ENCODE peak calls at places on chromosome 19, in four cellular contexts. M, G, K and R are unnamed samples.

GRCh38 chr19:610801-611505 is 21.3 kb downstream of the HCN2 start:
- DNase-seq in K (no peak), G (peak), M (no peak), R (no peak)

GRCh38 chr19:33273881-33274662 is 28.3 kb downstream of the CEBPA start:
- DNase-seq in G (no peak), M (peak), K (no peak), R (no peak)

GRCh38 chr19:32631381-32631780 is 43.6 kb downstream of the ANKRD27 start:
- DNase-seq in K (no peak), G (no peak), M (no peak), R (no peak)

GRCh38 chr19:45305007-45305406 is 17.7 kb downstream of the CKM start:
- DNase-seq in M (no peak), G (no peak), K (no peak), R (no peak)

GRCh38 chr19:40090256-40091204 is at the start of gene ZNF780A:
- DNase-seq in K (peak), G (peak), M (peak), R (peak)

GRCh38 chr19:34345934-34346333 is 19.1 kb upstream of the GPI start:
- DNase-seq in G (peak), K (no peak), M (peak), R (peak)

GRCh38 chr19:3184847-3185481 is 766 bp upstream of the NCLN start:
- DNase-seq in G (peak), K (no peak), M (no peak), R (peak)

GRCh38 chr19:36685835-36686234 is 1.6 kb upstream of the ZNF567 start:
- DNase-seq in K (no peak), M (no peak), G (no peak), R (no peak)

GRCh38 chr19:2083174-2083854 is 12.8 kb downstream of the MOB3A start:
- DNase-seq in M (no peak), K (no peak), G (no peak), R (no peak)

GRCh38 chr19:29538651-29539050 is 12.9 kb downstream of the VSTM2B start:
- DNase-seq in M (no peak), K (no peak), G (no peak), R (no peak)

GRCh38 chr19:48656840-48657474 is 11.0 kb upstream of the CA11 start:
- DNase-seq in M (no peak), G (no peak), K (no peak), R (no peak)

DNA sequence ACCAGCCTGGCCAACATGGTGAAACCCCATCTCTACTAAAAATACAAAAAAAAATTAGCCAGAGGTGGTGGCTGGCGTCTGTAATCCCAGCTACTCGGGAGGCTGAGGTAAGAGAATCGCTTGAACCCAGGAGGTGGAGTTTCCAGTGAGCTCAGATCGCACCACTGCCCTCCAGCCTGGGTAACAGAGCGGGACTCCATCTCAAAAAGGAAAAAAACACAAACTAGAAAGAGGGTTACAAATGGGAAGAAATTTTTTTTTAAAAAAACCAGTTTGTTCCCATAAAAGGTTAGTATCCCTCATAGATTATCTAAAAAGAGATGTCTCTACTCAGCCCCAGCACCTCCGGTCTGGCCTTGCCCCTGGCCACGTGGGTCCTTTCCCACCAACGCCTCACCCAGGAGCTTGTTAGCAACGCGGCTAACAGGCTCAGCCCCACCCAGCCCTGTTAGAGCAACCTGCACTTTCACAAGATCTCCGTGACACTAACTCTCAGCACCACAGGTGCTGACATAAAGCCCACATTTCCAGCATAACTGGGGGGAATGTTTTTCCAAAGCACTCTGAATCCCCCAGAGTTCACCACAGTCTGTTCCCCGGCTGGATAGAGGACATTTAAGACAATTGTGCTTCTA is 4.3 kb downstream of the DMKN start:
- DNase-seq in G (no peak), M (peak), K (peak), R (peak)
- TF ChIP-seq TARDBP in G (no peak), M (no peak), K (no peak), R (no peak)

GRCh38 chr19:41323023-41323422 is 13.1 kb downstream of the CCDC97 start:
- DNase-seq in G (no peak), M (no peak), K (no peak), R (no peak)
- TF ChIP-seq TARDBP in G (no peak), M (no peak), K (no peak), R (no peak)

DNA sequence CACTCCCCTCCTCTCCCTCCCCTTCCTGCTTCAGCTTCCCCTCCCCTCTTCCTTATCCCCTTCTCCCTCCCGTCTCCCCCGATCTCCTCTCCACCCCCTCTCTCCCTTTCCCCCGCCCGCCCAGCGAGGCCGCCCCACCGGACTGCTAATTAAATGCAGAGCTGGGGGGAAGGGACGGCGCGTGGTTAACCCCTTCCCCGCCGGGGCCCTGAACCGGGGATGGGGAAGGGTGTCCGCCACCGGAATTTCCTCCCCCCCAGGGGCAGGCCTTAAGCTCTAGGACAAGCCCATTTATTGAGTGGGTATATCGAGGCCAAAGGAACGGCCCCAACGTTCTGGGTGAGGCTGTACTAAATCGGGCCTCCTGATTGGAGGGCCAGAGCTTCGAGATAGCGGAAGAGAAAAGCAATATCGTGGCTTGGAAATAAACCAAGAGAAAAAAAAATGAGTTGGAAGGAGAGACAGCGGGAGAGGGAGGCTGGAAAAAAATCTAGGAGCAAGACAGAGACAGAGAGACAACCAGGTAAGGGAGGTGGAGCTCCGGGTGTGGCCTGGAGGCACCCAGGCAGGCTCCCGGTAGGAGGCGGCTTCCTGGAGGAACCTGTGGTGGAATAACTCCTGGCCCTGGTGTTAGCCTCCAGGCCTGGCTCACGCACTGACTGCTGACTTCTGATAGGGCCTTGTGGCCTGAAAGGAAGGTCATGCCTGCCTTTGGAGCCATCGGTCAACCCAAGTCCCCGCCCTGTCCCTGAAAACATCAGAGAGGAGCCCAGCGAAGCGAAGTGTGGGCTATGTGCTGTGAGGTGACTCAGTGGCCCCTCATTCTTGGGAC is 11.6 kb upstream of the JUND start:
- DNase-seq in M (peak), K (no peak), G (peak), R (peak)
- TF ChIP-seq TARDBP in M (peak), K (no peak), G (no peak), R (no peak)

GRCh38 chr19:54411033-54411432 is 4.2 kb upstream of the TTYH1 start:
- DNase-seq in K (no peak), M (no peak), G (no peak), R (no peak)

GRCh38 chr19:54405628-54406027 is 9.6 kb upstream of the TTYH1 start:
- DNase-seq in G (no peak), M (no peak), K (no peak), R (no peak)

GRCh38 chr19:54408627-54409026 is 6.6 kb upstream of the TTYH1 start:
- DNase-seq in G (no peak), K (no peak), M (no peak), R (no peak)

GRCh38 chr19:54403054-54403453 is 12.2 kb upstream of the TTYH1 start:
- DNase-seq in K (no peak), M (no peak), G (no peak), R (no peak)

GRCh38 chr19:54407780-54408179 is 7.5 kb upstream of the TTYH1 start:
- DNase-seq in K (no peak), G (no peak), M (no peak), R (no peak)
- TF ChIP-seq TARDBP in K (no peak), G (no peak), M (no peak), R (no peak)

GRCh38 chr19:15239337-15239949 is 7.2 kb upstream of the EPHX3 start:
- DNase-seq in K (no peak), G (no peak), M (no peak), R (no peak)
- TF ChIP-seq TARDBP in K (no peak), G (no peak), M (no peak), R (no peak)

GRCh38 chr19:14533450-14533849 is 4.1 kb downstream of the TECR start:
- DNase-seq in M (no peak), K (no peak), G (no peak), R (no peak)
- TF ChIP-seq TARDBP in M (no peak), K (no peak), G (no peak), R (no peak)

GRCh38 chr19:50836543-50837195 is 3.3 kb upstream of the KLK15 start:
- DNase-seq in M (no peak), G (no peak), K (no peak), R (no peak)

GRCh38 chr19:50833117-50833801 is at the start of gene KLK15:
- DNase-seq in M (no peak), K (no peak), G (no peak), R (no peak)

GRCh38 chr19:50833802-50834167 is 411 bp upstream of the KLK15 start:
- DNase-seq in K (no peak), G (no peak), M (no peak), R (no peak)

GRCh38 chr19:50835785-50836542 is 2.6 kb upstream of the KLK15 start:
- DNase-seq in M (peak), G (peak), K (peak), R (peak)

GRCh38 chr19:50835103-50835784 is 1.9 kb upstream of the KLK15 start:
- DNase-seq in G (no peak), M (no peak), K (no peak), R (no peak)
- TF ChIP-seq TARDBP in G (no peak), M (no peak), K (no peak), R (no peak)

DNA sequence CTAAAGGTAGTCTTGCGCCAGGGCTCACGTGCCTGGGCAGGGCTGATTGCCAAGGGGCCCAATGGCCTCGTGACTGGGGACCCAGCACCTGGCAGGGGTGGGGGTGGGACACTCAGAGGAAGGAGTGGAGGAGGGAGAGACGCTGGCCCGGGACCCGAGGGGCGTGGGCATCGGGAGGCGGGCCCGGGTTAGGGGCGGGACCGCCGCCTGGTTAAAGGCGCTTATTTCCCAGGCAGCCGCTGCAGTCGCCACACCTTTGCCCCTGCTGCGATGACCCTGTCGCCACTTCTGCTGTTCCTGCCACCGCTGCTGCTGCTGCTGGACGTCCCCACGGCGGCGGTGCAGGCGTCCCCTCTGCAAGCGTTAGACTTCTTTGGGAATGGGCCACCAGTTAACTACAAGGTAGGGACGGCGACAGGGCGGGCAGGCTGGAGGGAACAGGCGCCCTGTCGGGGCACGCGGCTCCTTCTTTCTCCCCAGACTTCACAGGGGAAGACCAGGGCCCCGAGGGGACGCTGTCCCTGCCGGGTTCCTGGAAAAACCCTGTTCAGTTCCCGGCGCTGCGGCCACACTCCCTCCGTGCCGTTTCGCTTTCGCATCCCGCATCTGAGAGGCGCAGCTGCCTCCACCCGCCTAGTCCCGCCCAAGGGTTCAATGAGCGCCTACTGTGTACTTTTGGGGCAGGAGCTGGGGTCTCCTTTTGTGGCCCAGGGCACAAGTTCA is at the start of gene IFI30:
- DNase-seq in G (peak), M (peak), K (peak), R (peak)
- TF ChIP-seq TARDBP in G (no peak), M (no peak), K (no peak), R (no peak)

DNA sequence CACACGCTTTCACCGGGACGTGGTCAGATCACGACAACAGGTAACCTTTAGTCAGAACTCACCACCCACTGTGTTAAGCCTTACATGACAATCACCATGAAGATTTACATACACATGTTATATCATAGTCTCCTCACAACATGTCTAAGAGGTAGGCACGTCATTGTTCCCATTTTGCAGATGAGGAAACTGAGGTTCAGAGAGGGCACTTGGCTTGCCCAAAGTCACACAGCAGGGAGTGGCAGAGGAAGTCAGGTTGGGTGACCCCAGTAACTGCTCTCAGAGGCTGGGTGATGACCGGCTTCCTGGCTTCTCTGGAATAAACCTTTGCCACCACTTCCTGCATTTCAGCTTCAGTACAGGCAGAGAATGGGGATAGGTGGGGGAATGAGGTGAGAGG is 5.3 kb downstream of the KLK10 start:
- DNase-seq in G (no peak), M (no peak), K (no peak), R (no peak)
- TF ChIP-seq TARDBP in G (no peak), M (no peak), K (no peak), R (no peak)

DNA sequence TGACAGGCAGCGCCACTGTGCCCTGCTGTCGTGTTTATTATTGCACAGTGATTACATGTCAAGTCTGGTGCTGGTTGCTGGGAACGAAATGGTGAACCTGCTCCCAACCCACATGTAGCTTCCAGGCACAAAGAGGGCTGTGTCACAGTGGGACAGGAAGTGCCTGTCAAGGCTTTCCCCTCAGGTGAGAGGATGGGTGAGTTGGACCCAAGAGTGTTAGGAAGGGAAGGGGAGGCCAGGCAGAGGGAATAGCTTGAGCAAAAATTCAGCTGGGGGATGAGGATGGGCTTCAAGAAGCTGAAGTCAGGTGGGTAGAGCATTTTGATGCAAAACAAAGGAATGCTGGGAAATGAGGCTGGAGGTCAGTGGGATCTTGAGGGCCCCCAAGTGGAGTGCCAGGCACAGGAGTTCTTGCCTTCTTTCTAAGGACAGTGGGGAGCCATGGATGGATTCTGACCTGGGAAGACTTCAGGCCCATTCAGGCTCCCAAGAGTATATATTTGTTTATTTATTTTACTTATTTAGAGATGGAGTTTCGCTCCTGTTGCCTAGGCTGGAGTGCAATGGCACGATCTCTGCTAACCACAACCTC is 8.5 kb upstream of the QTRT1 start:
- DNase-seq in M (no peak), G (no peak), K (no peak), R (no peak)
- TF ChIP-seq TARDBP in M (no peak), G (no peak), K (no peak), R (no peak)